ENCODE peak calls at places on chromosomes 4 and X, in five cellular contexts. A is adrenal gland, Y is suprapubic skin, S is tibial nerve, X is body of pancreas. E is an unnamed sample.
A peak's percentile ranks its signal among the peaks of the same experiment; 100 is the strongest.

GRCh38 chr4:173397604-173398003 is 1.3 kb downstream of the SCRG1 start:
- DNase-seq in A (no peak), S (no peak), Y (no peak), X (no peak), E (no peak)

GRCh38 chrX:39149761-39150160 is 348.5 kb downstream of the MID1IP1 start:
- DNase-seq in S (peak; percentile 62), Y (peak; percentile 84), A (peak; percentile 62), X (peak; percentile 79), E (peak; percentile 65)

GRCh38 chr4:182448281-182449151 is 205.3 kb downstream of the TENM3 start:
- DNase-seq in S (peak; percentile 78), X (peak; percentile 91), Y (peak; percentile 93), A (peak; percentile 95), E (peak; percentile 95)

GRCh38 chr4:110635155-110635479 is 12.2 kb upstream of the PITX2 start:
- DNase-seq in Y (no peak), X (no peak), S (no peak), A (no peak), E (no peak)

GRCh38 chrX:123184858-123185251 is 777 bp downstream of the GRIA3 start:
- DNase-seq in A (peak; percentile 42), X (no peak), Y (no peak), S (no peak), E (peak; percentile 51)

GRCh38 chr4:137543198-137543597 is 10.9 kb upstream of the PCDH18 start:
- DNase-seq in X (no peak), S (no peak), Y (no peak), A (no peak), E (no peak)

GRCh38 chr4:148443550-148444295 is 1.5 kb upstream of the NR3C2 start:
- DNase-seq in A (peak; percentile 29), Y (no peak), S (no peak), X (peak; percentile 44), E (peak; percentile 68)

GRCh38 chr4:140359571-140360427 is 13.6 kb upstream of the SCOC start:
- DNase-seq in S (peak; percentile 51), Y (peak; percentile 82), A (peak; percentile 81), X (peak; percentile 82), E (peak; percentile 68)

GRCh38 chr4:76036855-76037254 is 985 bp upstream of the CXCL11 start:
- DNase-seq in S (no peak), X (no peak), Y (no peak), A (no peak), E (no peak)

GRCh38 chr4:8006471-8006870 is 66.8 kb upstream of the AFAP1 start:
- DNase-seq in Y (no peak), X (no peak), S (no peak), A (no peak), E (no peak)

GRCh38 chr4:81257021-81257420 is 42.0 kb upstream of the PRKG2 start:
- DNase-seq in A (no peak), S (no peak), Y (no peak), X (no peak), E (no peak)

GRCh38 chrX:138411048-138411447 is 300.5 kb downstream of the FGF13 start:
- DNase-seq in S (no peak), Y (no peak), X (no peak), A (no peak), E (no peak)

GRCh38 chr4:99847362-99847976 is 30.8 kb downstream of the DAPP1 start:
- DNase-seq in A (no peak), S (no peak), X (no peak), Y (no peak), E (no peak)

GRCh38 chr4:73821325-73821724 is 15.2 kb upstream of the CXCL6 start:
- DNase-seq in A (no peak), X (no peak), S (no peak), Y (no peak), E (no peak)

GRCh38 chr4:98055800-98056501 is 87.3 kb downstream of the STPG2 start:
- DNase-seq in Y (no peak), A (no peak), S (no peak), X (no peak), E (no peak)

GRCh38 chrX:14712096-14712495 is 160.8 kb downstream of the FANCB start:
- DNase-seq in X (no peak), S (no peak), A (no peak), Y (no peak), E (no peak)

GRCh38 chr4:119525771-119526712 is 102.6 kb downstream of the PDE5A start:
- DNase-seq in A (no peak), X (no peak), S (no peak), Y (no peak), E (no peak)

GRCh38 chr4:3816983-3817382 is 50.8 kb downstream of the ADRA2C start:
- DNase-seq in X (no peak), Y (no peak), S (no peak), A (no peak), E (no peak)

GRCh38 chr4:2042207-2042946 is 16.8 kb upstream of the NAT8L start:
- DNase-seq in A (no peak), Y (peak; percentile 67), S (no peak), X (peak; percentile 39), E (peak; percentile 46)

GRCh38 chr4:84995386-84995785 is 28.9 kb upstream of the WDFY3 start:
- DNase-seq in X (no peak), S (no peak), Y (no peak), A (no peak), E (no peak)

GRCh38 chrX:110087485-110088356 is 84.8 kb downstream of the TMEM164 start:
- DNase-seq in S (no peak), Y (no peak), X (no peak), A (peak; percentile 24), E (no peak)

DNA sequence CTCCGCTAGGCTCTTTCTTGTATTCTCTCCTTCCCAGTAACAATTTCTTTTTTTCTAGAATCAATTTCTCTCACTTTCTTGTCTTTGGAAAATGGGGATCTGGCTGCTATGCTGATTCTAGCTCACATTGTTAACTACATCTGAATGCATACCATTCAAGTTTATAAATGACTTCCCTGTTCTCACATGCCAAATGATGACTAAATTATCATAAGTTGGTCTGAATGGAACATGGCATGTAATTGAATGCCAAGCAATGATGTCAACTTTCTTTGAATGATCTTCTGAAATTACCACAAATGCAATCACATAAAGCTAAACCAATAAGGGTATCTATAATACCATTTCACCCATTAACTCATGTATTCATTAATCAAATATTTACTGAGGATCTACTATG is 2.7 kb upstream of the ITM2A start:
- DNase-seq in Y (no peak), X (no peak), A (no peak), S (no peak), E (no peak)
- H3K9me3 ChIP-seq in Y (no peaks in the 10 kb centered on the region), X (no peaks in the 10 kb centered on the region), A (no peaks in the 10 kb centered on the region), S (no peaks in the 10 kb centered on the region), E (no peaks in the 10 kb centered on the region)

DNA sequence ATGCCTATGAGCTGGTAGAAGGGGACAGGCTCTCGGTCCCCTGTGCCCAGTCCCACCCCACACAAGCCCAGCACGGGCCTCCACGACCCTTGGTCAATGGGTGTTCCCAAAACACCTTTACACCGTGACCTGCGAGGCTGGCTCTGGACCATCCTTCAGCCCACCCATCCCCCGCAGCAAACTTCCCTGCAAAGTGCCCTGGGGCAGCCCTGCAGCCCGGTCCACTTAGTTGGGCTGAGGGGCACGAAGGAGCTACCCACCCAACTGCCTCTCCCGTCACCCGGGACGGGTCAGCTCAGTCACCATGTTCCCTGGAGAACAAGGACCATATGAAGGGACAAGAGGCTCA is 23.4 kb downstream of the WDR1 start:
- DNase-seq in S (no peak), X (no peak), Y (no peak), A (no peak), E (no peak)
- H3K4me1 ChIP-seq in S (no peaks in the 10 kb centered on the region), X (peaks cover 22% of the 10 kb centered on the region), Y (peaks cover 78% of the 10 kb centered on the region), A (peaks cover 17% of the 10 kb centered on the region), E (peaks cover 14% of the 10 kb centered on the region)

DNA sequence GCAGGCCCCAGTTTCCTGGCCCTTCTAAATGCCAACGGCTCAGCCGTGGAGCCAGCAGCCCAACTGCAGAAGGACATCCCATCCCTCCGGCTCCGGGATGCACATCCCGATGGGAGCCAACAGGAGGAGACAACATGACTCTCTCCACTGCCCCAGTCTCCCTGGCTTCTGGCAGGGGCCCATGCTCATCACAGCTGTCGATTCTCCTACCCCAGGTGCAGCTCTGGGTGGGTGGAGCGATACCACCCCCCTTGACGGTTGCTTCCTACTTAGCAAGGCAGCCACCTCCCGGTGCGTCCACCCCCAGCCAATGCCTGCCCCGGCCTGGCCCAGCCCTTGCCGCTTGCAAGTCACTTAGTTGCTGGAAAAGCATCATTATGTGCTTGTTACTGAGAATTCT is 19.5 kb downstream of the ZNF275 start:
- DNase-seq in A (peak; percentile 49), X (no peak), S (no peak), Y (no peak), E (no peak)
- TF ChIP-seq POLR2A in A (no peak), X (no peak), S (no peak), Y (no peak), E (no peak)

DNA sequence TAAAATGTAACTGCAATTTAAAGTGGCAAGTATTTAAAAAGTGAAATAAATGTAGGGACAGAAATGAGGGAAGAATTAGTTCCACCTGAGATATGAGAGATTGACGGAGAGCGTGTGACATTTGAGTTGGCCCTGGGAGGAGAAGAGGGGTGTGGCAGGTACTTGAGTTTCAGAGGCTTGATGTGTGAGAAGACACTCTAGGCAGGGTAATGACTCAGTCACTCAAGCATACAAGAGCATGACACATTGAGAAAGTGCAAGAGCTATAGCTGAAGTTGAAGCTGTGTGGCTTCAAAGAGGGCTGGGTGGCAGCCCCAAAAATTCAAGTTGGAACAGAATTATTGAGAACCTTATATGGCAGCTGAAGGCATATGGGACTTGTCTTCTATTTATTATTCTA is 420.5 kb downstream of the SLITRK2 start:
- DNase-seq in Y (no peak), X (no peak), A (no peak), S (no peak), E (no peak)
- H3K9me3 ChIP-seq in Y (no peaks in the 10 kb centered on the region), X (no peaks in the 10 kb centered on the region), A (no peaks in the 10 kb centered on the region), S (no peaks in the 10 kb centered on the region), E (no peaks in the 10 kb centered on the region)

GRCh38 chr4:6369035-6369434 is 99.4 kb downstream of the WFS1 start:
- DNase-seq in S (no peak), X (no peak), A (no peak), Y (no peak), E (peak; percentile 15)

GRCh38 chr4:6368096-6368495 is 98.4 kb downstream of the WFS1 start:
- DNase-seq in S (no peak), Y (no peak), X (no peak), A (no peak), E (peak; percentile 12)

GRCh38 chr4:6367313-6367945 is 97.8 kb downstream of the WFS1 start:
- DNase-seq in Y (no peak), X (no peak), A (no peak), S (no peak), E (peak; percentile 25)

GRCh38 chr4:6369511-6369910 is 99.9 kb downstream of the WFS1 start:
- DNase-seq in X (no peak), S (no peak), A (no peak), Y (no peak), E (no peak)

DNA sequence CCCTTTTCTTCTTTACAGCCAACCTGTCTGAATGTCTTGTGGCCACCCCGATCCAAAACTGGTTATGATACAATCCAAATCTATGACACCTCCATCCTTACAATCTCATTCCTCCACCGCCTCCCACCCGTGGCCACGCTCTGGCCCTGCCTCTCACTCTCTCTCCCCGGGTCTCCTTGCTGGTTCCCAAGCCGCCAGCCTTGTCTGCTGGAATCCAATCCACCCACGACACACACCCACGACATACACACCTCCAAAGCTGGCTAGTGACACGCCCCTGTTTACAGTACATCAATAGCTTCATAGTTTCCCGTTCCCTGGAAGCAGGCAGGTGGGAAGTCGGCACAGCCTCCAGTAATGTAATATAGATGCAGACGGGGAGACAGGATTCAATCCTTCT is 99.0 kb downstream of the WFS1 start:
- DNase-seq in S (no peak), Y (no peak), A (no peak), X (no peak), E (no peak)
- H3K4me1 ChIP-seq in S (no peaks in the 10 kb centered on the region), Y (no peaks in the 10 kb centered on the region), A (no peaks in the 10 kb centered on the region), X (no peaks in the 10 kb centered on the region), E (no peaks in the 10 kb centered on the region)

GRCh38 chrX:108297290-108297689 is 140.9 kb downstream of the COL4A6 start:
- DNase-seq in S (no peak), A (no peak), Y (no peak), X (no peak), E (no peak)
- TF ChIP-seq POLR2A in S (no peak), A (no peak), Y (no peak), X (no peak), E (no peak)

E was measured in right lobe of liver.